ENCODE peak calls at places on chromosomes 5 and 9, in ten cellular contexts. U is fibroblast of lung; N is psoas muscle; T is brain microvascular endothelial cell; M is CD8-positive, alpha-beta T cell; Z is A549; J is tibial nerve; K is lower lobe of right lung; H is OCI-LY7; Q is mammary epithelial cell. D is an unnamed sample.

GRCh38 chr9:83937861-83938455 is 16.7 kb upstream of the KIF27 start:
- DNase-seq in K (no peak), N (no peak), Q (peak; percentile 61), M (no peak), U (peak; percentile 72), H (peak; percentile 80), Z (peak; percentile 70), T (peak; percentile 35), J (peak; percentile 50), D (peak; percentile 27)

GRCh38 chr5:178793156-178793555 is 62.7 kb upstream of the ZNF354A start:
- DNase-seq in M (no peak), Z (peak; percentile 28), Q (peak; percentile 36), N (no peak), K (no peak), J (no peak), T (no peak), H (peak; percentile 35), U (no peak), D (peak; percentile 72)

GRCh38 chr5:73263001-73263710 is 90.2 kb downstream of the TMEM174 start:
- DNase-seq in Z (no peak), K (no peak), H (no peak), M (no peak), J (no peak), U (no peak), T (no peak), Q (no peak), N (no peak), D (no peak)

GRCh38 chr5:53200309-53200708 is 90.8 kb upstream of the MOCS2 start:
- DNase-seq in Q (no peak), J (no peak), H (peak; percentile 44), K (no peak), N (no peak), Z (no peak), U (no peak), T (no peak), M (no peak), D (no peak)

GRCh38 chr9:1018121-1018520 is 32.0 kb upstream of the DMRT2 start:
- DNase-seq in U (no peak), N (peak; percentile 34), Q (no peak), M (no peak), K (no peak), J (peak; percentile 16), Z (peak; percentile 40), T (no peak), H (peak; percentile 61), D (peak; percentile 21)

GRCh38 chr5:119515192-119515591 is 62.9 kb downstream of the HSD17B4 start:
- DNase-seq in Z (no peak), U (peak; percentile 60), K (no peak), H (no peak), T (peak; percentile 12), J (no peak), M (no peak), N (no peak), Q (no peak), D (no peak)

GRCh38 chr5:58300346-58300745 is 159.5 kb downstream of the PLK2 start:
- DNase-seq in Q (no peak), U (no peak), T (no peak), N (no peak), H (no peak), M (no peak), Z (no peak), K (no peak), J (no peak), D (no peak)

GRCh38 chr9:76643399-76644117 is 120.7 kb upstream of the PCA3 start:
- DNase-seq in Z (no peak), J (no peak), N (no peak), H (peak; percentile 73), K (no peak), U (no peak), T (no peak), M (no peak), Q (no peak), D (no peak)

GRCh38 chr5:158140120-158140778 is 281.3 kb upstream of the CLINT1 start:
- DNase-seq in T (peak; percentile 32), Z (no peak), Q (no peak), J (peak; percentile 45), H (no peak), M (no peak), N (peak; percentile 24), K (no peak), U (peak; percentile 34), D (peak; percentile 44)

GRCh38 chr5:150649108-150649827 is 8.8 kb downstream of the SYNPO start:
- DNase-seq in U (no peak), J (no peak), N (peak; percentile 57), Z (no peak), T (no peak), K (no peak), H (no peak), M (no peak), Q (no peak), D (no peak)

GRCh38 chr5:83924891-83925290 is 204.2 kb upstream of the HAPLN1 start:
- DNase-seq in H (no peak), M (no peak), Q (peak; percentile 48), K (no peak), U (peak; percentile 57), T (peak; percentile 74), J (no peak), N (no peak), Z (no peak), D (no peak)

GRCh38 chr9:116656977-116657376 is 30.1 kb upstream of the TRIM32 start:
- DNase-seq in J (no peak), U (peak; percentile 41), T (no peak), H (no peak), Q (no peak), M (no peak), K (no peak), Z (no peak), N (no peak), D (no peak)

GRCh38 chr5:41924526-41924871 is 582 bp upstream of the FBXO4 start:
- DNase-seq in H (no peak), N (no peak), K (no peak), T (no peak), U (no peak), M (no peak), Z (no peak), Q (no peak), J (no peak), D (no peak)

DNA sequence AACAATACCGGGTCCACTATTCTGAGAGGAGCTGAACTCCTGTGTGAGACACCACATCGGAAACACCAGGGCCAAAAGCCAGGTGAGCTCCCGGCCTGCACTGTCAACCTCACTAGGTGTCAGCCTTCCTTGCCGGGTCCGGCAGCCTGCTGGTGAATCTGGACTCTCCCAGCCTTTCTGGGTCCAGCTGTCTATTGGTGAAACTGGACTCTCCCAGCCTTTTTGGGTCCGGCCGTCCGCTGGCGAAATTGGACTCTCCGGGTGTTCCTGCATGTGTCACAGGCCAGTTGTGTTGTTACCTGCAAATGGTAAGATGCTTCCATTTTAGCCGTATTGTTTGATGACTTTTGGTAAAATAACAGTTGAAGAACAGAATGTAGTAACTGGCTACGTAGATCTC is 801.5 kb downstream of the CDH9 start:
- DNase-seq in Z (no peak), U (no peak), K (no peak), J (no peak), T (no peak), Q (no peak), N (no peak), M (no peak), H (no peak), D (no peak)
- H3K27ac ChIP-seq in Z (no peak overlapping the region), U (no peak overlapping the region), K (no peak overlapping the region), J (no peak overlapping the region), T (no peak overlapping the region), Q (no peak overlapping the region), N (no peak overlapping the region), M (no peak overlapping the region), H (no peak overlapping the region), D (no peak overlapping the region)

GRCh38 chr5:132281856-132282614 is 12.2 kb upstream of the SLC22A4 start:
- DNase-seq in H (no peak), Z (no peak), T (no peak), K (no peak), J (no peak), U (no peak), M (no peak), N (no peak), Q (no peak), D (no peak)
- TF ChIP-seq CTCF in H (peak; percentile 18), Z (no peak), T (peak; percentile 18), K (no peak), J (no peak), U (no peak), M (no peak), N (no peak), Q (peak; percentile 38), D (no peak)

DNA sequence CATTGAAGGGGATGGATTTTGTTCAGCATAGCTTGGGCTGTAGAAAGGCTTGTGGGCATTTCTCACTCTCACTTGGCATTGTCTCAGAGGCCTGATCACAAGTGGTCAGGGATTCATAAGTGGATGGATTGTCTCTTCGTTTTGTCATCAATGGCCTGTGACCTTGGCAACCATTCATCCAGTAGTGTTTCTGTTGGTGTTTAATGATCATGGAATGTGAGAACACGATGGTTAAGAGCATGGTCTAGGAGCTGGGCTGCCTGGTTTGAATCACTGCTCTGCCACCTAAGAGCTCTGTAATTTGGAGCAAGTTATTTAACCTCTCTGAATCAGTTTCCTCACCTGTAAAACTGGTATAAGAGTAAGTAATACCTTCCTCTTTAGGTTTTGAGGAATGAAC is 430.1 kb upstream of the MEF2C start:
- DNase-seq in Z (no peak), N (no peak), T (peak; percentile 90), U (peak; percentile 37), M (no peak), J (no peak), K (no peak), Q (peak; percentile 99), H (no peak), D (no peak)
- H3K27ac ChIP-seq in Z (no peak overlapping the region), N (peak overlapping the region; percentile 69), T (peak overlapping the region; percentile 68), U (no peak overlapping the region), M (no peak overlapping the region), J (no peak overlapping the region), K (no peak overlapping the region), Q (peak overlapping the region; percentile 92), H (no peak overlapping the region), D (no peak overlapping the region)

GRCh38 chr5:120808135-120808534 is 344.0 kb downstream of the PRR16 start:
- DNase-seq in T (no peak), H (no peak), Z (no peak), Q (no peak), M (no peak), N (no peak), U (no peak), K (no peak), J (no peak), D (no peak)

GRCh38 chr5:120808606-120809005 is 344.5 kb downstream of the PRR16 start:
- DNase-seq in J (no peak), N (no peak), Z (no peak), T (peak; percentile 29), M (no peak), H (no peak), Q (no peak), U (no peak), K (no peak), D (peak; percentile 46)

GRCh38 chr5:120806132-120806531 is 342.0 kb downstream of the PRR16 start:
- DNase-seq in Q (no peak), H (no peak), J (no peak), Z (no peak), K (no peak), N (no peak), T (peak; percentile 19), M (no peak), U (peak; percentile 76), D (no peak)

DNA sequence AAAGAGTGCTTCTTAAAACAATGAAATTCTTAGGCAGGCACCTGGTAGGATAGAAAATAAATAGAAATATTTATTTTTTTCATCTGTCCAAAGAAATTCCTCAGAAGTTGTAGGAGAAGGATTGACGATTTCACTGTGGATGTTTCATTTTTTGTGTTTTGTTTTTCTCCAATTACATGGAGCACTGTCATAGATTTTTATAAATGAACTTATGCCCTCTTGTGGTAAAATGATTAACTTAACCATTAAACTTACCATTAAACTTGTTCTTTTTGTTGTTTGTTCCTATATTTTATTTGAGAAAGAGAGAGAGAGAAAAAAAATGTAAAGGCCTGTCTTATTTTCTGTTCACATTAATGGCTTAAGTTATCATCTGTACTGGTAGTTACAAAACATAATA is 339.2 kb downstream of the PRR16 start:
- DNase-seq in T (no peak), J (no peak), H (no peak), N (no peak), Z (no peak), U (peak; percentile 71), K (no peak), Q (peak; percentile 2), M (no peak), D (no peak)
- TF ChIP-seq CTCF in T (no peak), J (no peak), H (peak; percentile 71), N (peak; percentile 15), Z (peak; percentile 30), U (no peak), K (peak; percentile 13), Q (peak; percentile 29), M (no peak), D (no peak)